ENCODE peak calls at places on chromosomes 16 and 17, in ten cellular contexts. J is Panc1, M is dorsolateral prefrontal cortex, R is fibroblast of lung, W is body of pancreas, Y is PC-3, K is lower lobe of right lung, Z is heart left ventricle, F is lung, X is suprapubic skin. B is an unnamed sample.

GRCh38 chr16:53711390-53711789 is 7.4 kb downstream of the FTO start:
- DNase-seq in W (no peak), Z (no peak), J (no peak), R (no peak), K (no peak), M (no peak), F (no peak), X (no peak), Y (no peak), B (no peak)

GRCh38 chr16:87042551-87043272 is 274.5 kb downstream of the C16orf95 start:
- DNase-seq in K (no peak), Z (no peak), J (no peak), W (no peak), F (no peak), Y (no peak), R (no peak), M (peak), X (no peak), B (peak)

GRCh38 chr17:52383493-52384100 is 225.1 kb upstream of the CA10 start:
- DNase-seq in Z (peak), F (peak), Y (peak), W (peak), M (peak), R (peak), X (no peak), J (peak), K (no peak), B (no peak)

GRCh38 chr16:14562691-14563491 is 67.2 kb downstream of the PARN start:
- DNase-seq in Z (peak), X (no peak), M (no peak), J (no peak), W (peak), F (no peak), Y (no peak), K (no peak), R (peak), B (no peak)

GRCh38 chr16:1754204-1754603 is 17.1 kb downstream of the NME3 start:
- DNase-seq in F (no peak), Y (no peak), J (no peak), R (no peak), Z (no peak), K (no peak), X (no peak), M (no peak), W (no peak), B (no peak)

GRCh38 chr17:72345536-72345935 is 224.7 kb downstream of the SOX9 start:
- DNase-seq in Z (no peak), Y (no peak), X (no peak), F (no peak), M (no peak), R (no peak), W (no peak), K (no peak), J (no peak), B (no peak)

GRCh38 chr16:3085868-3086595 is 13.1 kb downstream of the ZSCAN10 start:
- DNase-seq in F (no peak), X (no peak), M (no peak), R (no peak), Y (no peak), W (no peak), J (no peak), K (no peak), Z (no peak), B (no peak)

GRCh38 chr17:47701603-47702002 is 7.6 kb downstream of the TBKBP1 start:
- DNase-seq in J (no peak), F (no peak), W (no peak), Z (no peak), Y (no peak), R (no peak), K (peak), M (no peak), X (no peak), B (no peak)

GRCh38 chr16:15457958-15458357 is 23.6 kb downstream of the BMERB1 start:
- DNase-seq in X (no peak), F (no peak), Y (peak), R (no peak), K (no peak), W (no peak), Z (no peak), J (no peak), M (no peak), B (no peak)

GRCh38 chr16:9447699-9448098 is 356.3 kb downstream of the HAPSTR1 start:
- DNase-seq in R (no peak), Y (no peak), J (no peak), X (no peak), Z (no peak), F (no peak), M (no peak), K (no peak), W (no peak), B (no peak)

GRCh38 chr16:85557083-85557975 is 55.8 kb upstream of the GSE1 start:
- DNase-seq in Z (no peak), X (no peak), M (no peak), F (no peak), W (peak), R (no peak), J (no peak), K (no peak), Y (peak), B (no peak)

GRCh38 chr17:5971969-5972368 is 98.2 kb upstream of the WSCD1 start:
- DNase-seq in Z (no peak), R (no peak), Y (no peak), M (no peak), J (no peak), F (no peak), X (no peak), W (no peak), K (no peak), B (no peak)

GRCh38 chr17:82127315-82127595 is 29.2 kb upstream of the FASN start:
- DNase-seq in R (no peak), Y (no peak), Z (no peak), K (no peak), X (no peak), F (no peak), J (no peak), W (no peak), M (no peak), B (no peak)

GRCh38 chr17:38892620-38893019 is 22.8 kb downstream of the LASP1 start:
- DNase-seq in Z (no peak), F (no peak), R (no peak), J (no peak), Y (no peak), M (no peak), X (no peak), K (no peak), W (no peak), B (no peak)

GRCh38 chr16:59973966-59974365 is 1239.8 kb upstream of the GOT2 start:
- DNase-seq in W (no peak), K (no peak), F (no peak), R (no peak), J (no peak), M (no peak), Z (no peak), Y (peak), X (no peak), B (no peak)

GRCh38 chr16:80463303-80463702 is 77.5 kb upstream of the DYNLRB2 start:
- DNase-seq in Z (no peak), M (no peak), W (no peak), Y (no peak), X (no peak), R (no peak), K (no peak), F (no peak), J (no peak), B (no peak)

GRCh38 chr17:67942810-67943209 is 53.5 kb downstream of the C17orf58 start:
- DNase-seq in Z (no peak), R (peak), K (no peak), F (no peak), J (no peak), Y (peak), M (no peak), W (no peak), X (no peak), B (no peak)

GRCh38 chr17:58577696-58578095 is 63.3 kb upstream of the MTMR4 start:
- DNase-seq in X (peak), Z (peak), M (peak), W (peak), Y (peak), J (peak), R (peak), F (peak), K (peak), B (no peak)

GRCh38 chr17:10042589-10043244 is 137.6 kb upstream of the RCVRN start:
- DNase-seq in J (no peak), M (no peak), K (no peak), Y (no peak), R (no peak), F (no peak), X (no peak), W (no peak), Z (no peak), B (no peak)

GRCh38 chr17:73595068-73595865 is 49.0 kb downstream of the SDK2 start:
- DNase-seq in W (no peak), K (peak), R (peak), Z (peak), F (peak), J (no peak), Y (no peak), M (no peak), X (no peak), B (no peak)

GRCh38 chr17:8470447-8471047 is 34.9 kb downstream of the NDEL1 start:
- DNase-seq in F (no peak), W (no peak), K (no peak), R (no peak), Y (no peak), J (no peak), Z (peak), M (peak), X (no peak), B (no peak)

DNA sequence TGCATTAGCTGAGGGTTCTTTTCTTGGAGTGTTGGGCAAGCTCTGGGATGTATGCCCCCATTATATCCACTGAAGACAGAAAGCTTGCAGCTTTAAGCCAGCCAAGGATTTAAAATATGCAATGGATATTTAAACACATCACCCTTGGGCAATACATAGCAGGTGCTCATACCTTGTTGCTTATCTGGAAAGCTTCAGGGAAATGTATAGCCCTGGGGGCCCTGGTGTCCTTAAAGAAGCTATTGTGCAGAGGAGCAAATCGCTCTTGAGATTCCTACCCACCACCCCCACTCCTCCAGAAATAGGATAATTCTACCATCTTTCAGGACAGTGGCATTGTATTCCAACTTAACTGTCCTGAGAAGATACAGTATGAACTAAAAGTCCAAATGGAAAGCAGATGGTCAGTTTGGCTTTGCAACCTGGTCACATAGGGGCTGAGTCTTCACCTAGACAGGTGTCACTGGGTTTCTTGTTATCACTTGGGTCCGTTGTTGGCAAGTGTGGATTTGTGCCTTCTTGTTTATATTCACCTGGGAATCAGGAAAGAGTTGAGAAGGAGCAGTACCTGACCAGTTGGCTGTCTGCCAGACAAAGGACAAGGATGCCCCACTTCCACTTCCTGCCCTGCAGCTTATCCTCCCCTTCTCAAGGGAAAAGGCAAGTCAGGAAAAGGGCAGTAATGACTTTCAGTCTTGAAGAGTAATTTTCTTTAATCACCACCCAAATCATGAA is 3.4 kb downstream of the ANKRD40CL start:
- DNase-seq in K (no peak), R (no peak), Z (no peak), M (peak), W (no peak), F (no peak), J (no peak), Y (peak), X (no peak), B (no peak)
- H3K27ac ChIP-seq in K (no peak), R (no peak), Z (no peak), M (peak), W (no peak), F (no peak), J (no peak), Y (no peak), X (no peak), B (no peak)

GRCh38 chr17:4946312-4946976 is 1.9 kb downstream of the PFN1 start:
- DNase-seq in X (no peak), R (no peak), F (no peak), Y (no peak), M (no peak), W (no peak), J (no peak), K (no peak), Z (no peak), B (no peak)

GRCh38 chr17:4945176-4945943 is 3.0 kb downstream of the PFN1 start:
- DNase-seq in K (peak), X (peak), Z (peak), M (no peak), R (peak), W (peak), F (peak), Y (peak), J (peak), B (peak)

GRCh38 chr17:4944554-4945175 is 3.7 kb downstream of the PFN1 start:
- DNase-seq in K (no peak), J (no peak), Y (no peak), Z (no peak), R (no peak), M (no peak), W (no peak), X (no peak), F (no peak), B (no peak)

GRCh38 chr17:4947010-4947410 is 1.3 kb downstream of the PFN1 start:
- DNase-seq in M (no peak), R (no peak), Z (no peak), W (no peak), F (no peak), X (no peak), Y (no peak), J (no peak), K (no peak), B (no peak)

DNA sequence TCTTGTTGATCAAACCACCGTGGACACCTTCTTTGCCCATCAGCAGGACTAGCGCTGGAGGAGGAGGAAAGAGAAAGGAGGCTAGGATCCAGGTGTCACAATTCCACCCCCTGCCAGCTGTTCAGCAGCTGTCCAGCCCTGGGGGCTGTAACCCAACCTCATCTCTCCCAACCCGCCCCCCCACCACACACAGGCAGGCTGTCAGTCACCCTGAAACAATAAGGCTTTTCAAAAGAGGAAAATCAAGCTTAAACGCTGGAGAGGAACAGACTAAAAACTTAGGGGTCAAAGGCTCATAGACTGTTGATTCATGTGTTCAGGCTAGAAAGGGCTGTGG is 2.4 kb downstream of the PFN1 start:
- DNase-seq in F (no peak), Z (no peak), K (no peak), Y (no peak), J (no peak), W (no peak), M (no peak), R (no peak), X (no peak), B (no peak)
- H3K4me3 ChIP-seq in F (no peak), Z (no peak), K (peak), Y (peak), J (peak), W (no peak), M (no peak), R (peak), X (peak), B (peak)

DNA sequence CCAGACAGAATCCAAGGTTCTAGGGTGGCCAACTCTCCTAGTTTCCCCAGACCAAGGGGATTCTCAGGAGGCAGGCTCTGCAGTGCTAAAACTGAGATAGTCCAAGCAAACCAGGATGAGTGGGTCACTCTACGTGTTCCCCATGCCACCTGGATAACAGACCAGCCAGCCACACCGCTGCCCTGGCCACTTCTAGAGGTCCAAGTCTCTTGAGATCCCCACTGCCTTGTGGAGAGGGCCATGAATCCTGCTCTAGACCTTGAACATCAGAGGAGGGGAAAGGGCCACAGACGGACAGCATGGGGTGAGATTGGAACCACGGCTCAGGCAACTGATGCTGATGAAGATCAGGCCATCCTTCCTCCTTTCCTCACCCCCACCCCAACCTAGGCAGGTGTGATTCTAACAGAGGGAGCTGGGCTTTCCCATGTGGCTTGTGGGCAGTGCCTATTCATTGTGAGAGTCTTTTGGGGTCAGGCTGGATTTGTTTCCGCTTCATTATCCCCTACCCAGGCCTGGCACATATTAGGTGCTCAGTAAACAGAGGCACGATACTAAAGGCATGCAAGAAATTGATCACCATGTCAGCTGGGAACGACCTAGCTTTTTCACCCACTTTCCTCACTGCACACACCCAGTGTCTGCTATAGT is 16.8 kb upstream of the TVP23A start:
- DNase-seq in Z (no peak), J (no peak), K (no peak), X (no peak), R (no peak), F (no peak), M (no peak), Y (no peak), W (no peak), B (no peak)
- H3K27ac ChIP-seq in Z (no peak), J (no peak), K (no peak), X (no peak), R (no peak), F (no peak), M (no peak), Y (no peak), W (no peak), B (no peak)

DNA sequence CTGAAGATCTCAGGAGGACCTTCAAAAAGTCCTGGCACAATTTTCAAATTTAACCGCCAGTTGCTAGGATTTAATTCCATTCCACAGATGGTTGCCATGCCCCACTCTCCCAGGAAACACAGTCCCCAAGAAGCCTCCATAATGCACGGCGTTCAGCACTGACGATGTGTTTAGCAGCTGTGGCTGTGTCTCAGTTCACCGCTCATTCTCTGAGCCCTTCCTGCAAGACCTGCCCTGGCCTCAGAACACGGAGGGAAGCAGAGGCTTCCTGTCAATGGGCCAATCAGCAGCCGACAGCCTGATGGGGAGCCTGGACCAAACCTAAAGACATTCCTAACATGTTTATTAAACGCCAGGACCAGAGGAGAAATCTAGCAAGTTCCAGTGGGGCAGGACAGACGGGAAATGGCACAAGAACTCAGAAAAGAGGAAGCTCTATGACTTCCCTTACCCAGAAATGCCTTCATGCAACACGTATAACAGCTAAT is 4.9 kb downstream of the MYLK3 start:
- DNase-seq in R (peak), J (no peak), Z (no peak), Y (no peak), K (no peak), W (no peak), X (peak), F (no peak), M (no peak), B (peak)
- H3K4me3 ChIP-seq in R (no peak), J (no peak), Z (no peak), Y (no peak), K (no peak), W (no peak), X (no peak), F (no peak), M (no peak), B (peak)

GRCh38 chr16:64391009-64391663 is 730.7 kb downstream of the CDH11 start:
- DNase-seq in X (no peak), W (no peak), F (no peak), M (no peak), R (peak), Z (no peak), Y (peak), K (no peak), J (no peak), B (no peak)
- H3K27ac ChIP-seq in X (peak), W (no peak), F (peak), M (peak), R (peak), Z (peak), Y (peak), K (no peak), J (no peak), B (peak)